ENCODE peak calls at places on chromosomes 16 and 17, in five cellular contexts. C is HS-5; N is HFFc6; K is stimulated activated CD8-positive, alpha-beta memory T cell treated with anti-CD3 and anti-CD28 coated beads, Interleukin-15, amount 100 ng/mL, for 48 hours; P is activated T-helper 1 cell treated with Interleukin-2 at 50 U/mL for 16 hours. G is an unnamed sample.

GRCh38 chr17:78724544-78724943 is 57.5 kb downstream of the CYTH1 start:
- DNase-seq in P (no peak), K (no peak), C (no peak), N (no peak), G (peak; percentile 67)

GRCh38 chr17:58577696-58578095 is 63.3 kb upstream of the MTMR4 start:
- DNase-seq in C (no peak), P (peak; percentile 7), N (no peak), K (peak; percentile 15), G (peak; percentile 82)

GRCh38 chr16:11140867-11141266 is 115.1 kb downstream of the SOCS1 start:
- DNase-seq in C (no peak), K (no peak), P (no peak), N (no peak), G (no peak)

GRCh38 chr17:64992325-64992802 is 64.2 kb downstream of the GNA13 start:
- DNase-seq in K (no peak), N (peak; percentile 71), P (no peak), C (no peak), G (no peak)

GRCh38 chr16:75071621-75072020 is 45.0 kb downstream of the LDHD start:
- DNase-seq in K (no peak), N (no peak), P (no peak), C (no peak), G (no peak)

GRCh38 chr17:45431531-45432404 is 902 bp downstream of the ARHGAP27 start:
- DNase-seq in K (peak; percentile 72), N (peak; percentile 35), P (peak; percentile 52), C (no peak), G (peak; percentile 88)

GRCh38 chr17:29613856-29614255 is 8.9 kb downstream of the CORO6 start:
- DNase-seq in N (no peak), C (no peak), K (no peak), P (no peak), G (peak; percentile 74)

GRCh38 chr17:80486692-80487091 is 10.3 kb upstream of the NPTX1 start:
- DNase-seq in K (no peak), P (no peak), C (no peak), N (no peak), G (no peak)

GRCh38 chr17:19386276-19386863 is 620 bp downstream of the MFAP4 start:
- DNase-seq in K (no peak), C (peak; percentile 76), P (no peak), N (peak; percentile 95), G (peak; percentile 81)

GRCh38 chr16:16028311-16028999 is 79.0 kb downstream of the ABCC1 start:
- DNase-seq in C (no peak), P (no peak), K (no peak), N (no peak), G (no peak)

GRCh38 chr17:20155258-20156195 is 146.4 kb downstream of the SPECC1 start:
- DNase-seq in P (peak; percentile 90), N (peak; percentile 88), K (peak; percentile 95), C (peak; percentile 75), G (peak; percentile 98)

GRCh38 chr16:47143677-47144558 is at the start of gene NETO2:
- DNase-seq in P (peak; percentile 61), K (peak; percentile 40), N (peak; percentile 7), C (no peak), G (peak; percentile 79)

GRCh38 chr17:1787301-1787902 is 25.5 kb downstream of the SERPINF1 start:
- DNase-seq in C (peak; percentile 89), K (no peak), P (no peak), N (peak; percentile 93), G (peak; percentile 54)

GRCh38 chr17:77332034-77332971 is 191.5 kb downstream of the SEC14L1 start:
- DNase-seq in P (no peak), K (no peak), C (no peak), N (no peak), G (no peak)

GRCh38 chr17:17877548-17878358 is 41.0 kb upstream of the SREBF1 start:
- DNase-seq in K (no peak), C (no peak), P (no peak), N (peak; percentile 83), G (peak; percentile 94)

GRCh38 chr17:42748202-42748905 is 3.5 kb upstream of the EZH1 start:
- DNase-seq in N (no peak), K (no peak), P (no peak), C (no peak), G (peak; percentile 80)

GRCh38 chr16:23302045-23302956 is at the start of gene SCNN1B:
- DNase-seq in C (no peak), N (no peak), K (no peak), P (no peak), G (no peak)

GRCh38 chr17:70780031-70780430 is 610.7 kb downstream of the KCNJ2 start:
- DNase-seq in C (no peak), N (no peak), P (no peak), K (no peak), G (no peak)

GRCh38 chr17:521168-521525 is 168.5 kb upstream of the RPH3AL start:
- DNase-seq in C (no peak), N (no peak), P (no peak), K (no peak), G (no peak)

GRCh38 chr16:68264128-68265077 is at the start of gene SLC7A6:
- DNase-seq in C (no peak), N (peak; percentile 69), P (peak; percentile 74), K (peak; percentile 80), G (peak; percentile 91)

GRCh38 chr16:2467301-2468141 is 3.6 kb upstream of the NTN3 start:
- DNase-seq in C (peak; percentile 40), N (peak; percentile 46), P (no peak), K (no peak), G (peak; percentile 94)

GRCh38 chr16:67441289-67441753 is 10.4 kb downstream of the HSD11B2 start:
- DNase-seq in K (no peak), C (no peak), P (no peak), N (no peak), G (peak; percentile 77)

GRCh38 chr17:20184977-20185619 is 175.9 kb downstream of the SPECC1 start:
- DNase-seq in C (no peak), N (no peak), K (no peak), P (no peak), G (no peak)

GRCh38 chr16:68479271-68479670 is 31.0 kb upstream of the SMPD3 start:
- DNase-seq in K (no peak), C (no peak), P (no peak), N (no peak), G (no peak)

GRCh38 chr16:5001571-5001970 is 32.2 kb downstream of the NAGPA start:
- DNase-seq in P (no peak), N (no peak), K (no peak), C (no peak), G (no peak)

GRCh38 chr17:3990391-3991127 is 26.3 kb upstream of the ATP2A3 start:
- DNase-seq in P (no peak), C (no peak), N (no peak), K (no peak), G (no peak)

GRCh38 chr16:83200005-83200779 is 573.4 kb downstream of the CDH13 start:
- DNase-seq in K (no peak), C (peak; percentile 9), N (no peak), P (no peak), G (peak; percentile 58)

GRCh38 chr17:11954961-11955360 is 42.3 kb downstream of the ZNF18 start:
- DNase-seq in P (no peak), K (no peak), N (no peak), C (no peak), G (no peak)

GRCh38 chr16:70757183-70757582 is 43.8 kb downstream of the VAC14 start:
- DNase-seq in C (no peak), P (no peak), N (no peak), K (no peak), G (peak; percentile 10)

GRCh38 chr17:35183332-35183731 is 10.9 kb downstream of the SLC35G3 start:
- DNase-seq in N (no peak), C (no peak), K (no peak), P (no peak), G (no peak)

GRCh38 chr16:86120982-86121242 is 221.9 kb downstream of the IRF8 start:
- DNase-seq in K (no peak), P (no peak), C (no peak), N (no peak), G (no peak)

GRCh38 chr16:71263581-71263980 is 25.6 kb downstream of the CMTR2 start:
- DNase-seq in K (no peak), C (no peak), N (no peak), P (no peak), G (no peak)

GRCh38 chr17:17919169-17920107 is 52.8 kb downstream of the TOM1L2 start:
- DNase-seq in P (peak; percentile 41), C (no peak), N (peak; percentile 70), K (peak; percentile 22), G (peak; percentile 85)

GRCh38 chr17:7849185-7850117 is 5.4 kb upstream of the TMEM88 start:
- DNase-seq in P (no peak), C (no peak), K (no peak), N (no peak), G (peak; percentile 57)